ENCODE peak calls at places on chromosome 16, in nine cellular contexts. C is lung, K is mucosa of descending colon, A is astrocyte of the cerebellum, O is cardiac fibroblast, E is thoracic aorta, H is lower leg skin, S is adrenal gland, Q is dorsolateral prefrontal cortex. P is an unnamed sample.

GRCh38 chr16:19879241-19879792 is 5.3 kb downstream of the GPRC5B start:
- DNase-seq in K (no peak), Q (no peak), O (no peak), A (peak), H (peak), S (peak), E (no peak), C (no peak), P (no peak)

GRCh38 chr16:57660715-57661463 is 7.2 kb upstream of the ADGRG3 start:
- DNase-seq in H (no peak), S (no peak), A (no peak), K (no peak), O (no peak), C (no peak), E (no peak), Q (no peak), P (no peak)

GRCh38 chr16:57145964-57146647 is 39.7 kb downstream of the PSME3IP1 start:
- DNase-seq in S (no peak), O (no peak), C (no peak), K (no peak), H (no peak), A (no peak), E (no peak), Q (no peak), P (no peak)

GRCh38 chr16:11675561-11676511 is 7.6 kb downstream of the SNN start:
- DNase-seq in O (no peak), S (peak), E (no peak), Q (no peak), A (no peak), K (peak), C (no peak), H (no peak), P (no peak)

GRCh38 chr16:11272484-11272883 is 945 bp downstream of the PRM3 start:
- DNase-seq in A (no peak), H (no peak), Q (no peak), O (no peak), E (no peak), K (no peak), S (no peak), C (no peak), P (no peak)

GRCh38 chr16:81562174-81562849 is 117.7 kb downstream of the CMIP start:
- DNase-seq in S (peak), H (no peak), C (no peak), Q (no peak), A (no peak), K (peak), O (no peak), E (no peak), P (no peak)

GRCh38 chr16:74813109-74813641 is 38.6 kb upstream of the FA2H start:
- DNase-seq in C (peak), H (peak), O (peak), A (peak), K (peak), Q (peak), E (peak), S (peak), P (no peak)

GRCh38 chr16:30076276-30076791 is 540 bp downstream of the PPP4C start:
- DNase-seq in E (no peak), C (no peak), S (peak), K (peak), H (no peak), O (no peak), A (no peak), Q (no peak), P (no peak)

GRCh38 chr16:87471278-87472141 is 21.3 kb downstream of the ZCCHC14 start:
- DNase-seq in K (peak), H (no peak), A (no peak), O (no peak), Q (no peak), C (no peak), E (no peak), S (no peak), P (no peak)

GRCh38 chr16:11224096-11224893 is 31.7 kb downstream of the SOCS1 start:
- DNase-seq in A (no peak), S (peak), O (no peak), C (peak), H (peak), K (peak), Q (peak), E (peak), P (no peak)

GRCh38 chr16:31386157-31386984 is 6.8 kb upstream of the ITGAD start:
- DNase-seq in H (no peak), K (peak), E (no peak), S (no peak), Q (no peak), A (no peak), O (peak), C (no peak), P (no peak)

GRCh38 chr16:77213542-77214108 is 14.4 kb downstream of the SYCE1L start:
- DNase-seq in K (no peak), E (no peak), H (no peak), S (peak), A (peak), C (peak), Q (no peak), O (peak), P (peak)

GRCh38 chr16:17058471-17058870 is 412.3 kb downstream of the XYLT1 start:
- DNase-seq in O (no peak), A (no peak), S (no peak), H (no peak), K (no peak), C (peak), E (no peak), Q (no peak), P (no peak)

GRCh38 chr16:68475071-68475470 is 26.8 kb upstream of the SMPD3 start:
- DNase-seq in E (no peak), O (no peak), S (no peak), A (no peak), Q (no peak), K (no peak), H (no peak), C (no peak), P (no peak)

GRCh38 chr16:47519037-47519436 is 57.9 kb downstream of the PHKB start:
- DNase-seq in K (no peak), E (no peak), A (no peak), O (no peak), C (no peak), S (no peak), H (no peak), Q (no peak), P (no peak)

GRCh38 chr16:84905965-84906460 is 86.2 kb downstream of the CRISPLD2 start:
- DNase-seq in A (no peak), C (no peak), H (no peak), S (no peak), Q (no peak), E (no peak), K (no peak), O (no peak), P (no peak)
- TF ChIP-seq CTCF in A (no peak), C (no peak), H (no peak), S (no peak), Q (no peak), E (no peak), K (no peak), O (no peak), P (no peak)

DNA sequence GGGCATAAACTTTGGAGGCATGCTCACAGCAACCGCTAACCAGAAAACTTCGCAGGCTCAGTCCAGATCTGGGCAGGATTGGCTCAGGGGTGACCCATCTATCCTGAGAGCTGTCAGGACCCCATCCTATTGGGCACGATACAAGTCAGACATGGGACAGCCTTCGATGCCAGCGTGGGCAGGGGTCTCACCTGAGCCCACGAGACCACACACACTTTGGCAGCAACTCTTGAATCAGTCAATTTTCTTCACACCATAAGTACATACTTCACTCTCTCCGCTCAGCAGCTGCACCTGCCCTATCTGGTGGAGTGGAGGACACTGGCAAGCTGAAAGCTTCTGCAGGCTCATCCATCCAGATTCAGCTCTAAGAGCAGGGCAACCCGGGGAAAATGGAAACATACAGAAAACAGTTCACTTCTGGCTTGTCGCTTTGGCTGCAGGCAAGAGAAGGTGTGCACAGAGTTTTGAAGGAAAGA is 48.3 kb downstream of the ZFHX3 start:
- DNase-seq in A (no peak), O (no peak), H (no peak), S (no peak), E (no peak), Q (no peak), C (no peak), K (no peak), P (no peak)
- H3K4me3 ChIP-seq in A (no peak), O (no peak), H (no peak), S (no peak), E (peak), Q (peak), C (no peak), K (no peak), P (no peak)

DNA sequence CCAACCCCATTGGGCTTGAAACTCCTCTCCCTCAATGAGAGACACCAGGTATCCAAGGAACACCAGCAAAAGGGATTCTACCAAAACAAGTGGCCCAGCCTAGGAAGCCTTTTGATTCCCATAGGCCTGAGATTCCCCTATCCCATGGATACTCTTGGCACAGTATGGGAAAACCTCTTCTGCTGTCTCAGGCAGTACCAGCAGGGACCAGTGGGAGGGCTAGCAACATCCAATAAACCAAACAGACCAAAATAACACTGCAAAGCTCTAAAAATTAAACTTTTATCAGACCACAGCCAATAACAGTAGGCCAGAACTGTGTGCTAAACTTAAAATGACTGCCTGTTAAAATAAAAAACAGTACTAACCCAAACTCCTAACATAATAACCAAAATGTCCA is 153.9 kb upstream of the CES5A start:
- DNase-seq in C (no peak), O (no peak), A (no peak), S (no peak), Q (no peak), K (no peak), H (no peak), E (no peak), P (no peak)
- TF ChIP-seq CTCF in C (no peak), O (no peak), A (no peak), S (no peak), Q (no peak), K (no peak), H (no peak), E (no peak), P (no peak)

GRCh38 chr16:88940196-88941050 is 36.6 kb downstream of the CBFA2T3 start:
- DNase-seq in K (no peak), O (no peak), Q (peak), C (no peak), H (no peak), S (no peak), A (no peak), E (no peak), P (no peak)
- H3K4me3 ChIP-seq in K (peak), O (no peak), Q (peak), C (peak), H (peak), S (no peak), A (peak), E (peak), P (no peak)